ENCODE peak calls at places on chromosome 4, in four cellular contexts. I is dorsolateral prefrontal cortex, R is WTC11, H is left lung. V is an unnamed sample.

GRCh38 chr4:34250562-34250961 is 1993.8 kb downstream of the ARAP2 start:
- DNase-seq in H (no peak), R (no peak), I (no peak), V (no peak)

GRCh38 chr4:7068883-7069282 is 1.0 kb upstream of the GRPEL1 start:
- DNase-seq in I (no peak), R (peak), H (no peak), V (no peak)

GRCh38 chr4:157115613-157116340 is 39.8 kb downstream of the GLRB start:
- DNase-seq in I (no peak), H (no peak), R (no peak), V (peak)

GRCh38 chr4:7108046-7108625 is 40.3 kb upstream of the GRPEL1 start:
- DNase-seq in H (no peak), I (peak), R (no peak), V (no peak)

GRCh38 chr4:119032921-119033685 is 102.5 kb upstream of the MYOZ2 start:
- DNase-seq in R (no peak), H (no peak), I (no peak), V (no peak)

GRCh38 chr4:142041788-142042187 is 405.4 kb downstream of the IL15 start:
- DNase-seq in R (no peak), I (no peak), H (no peak), V (no peak)

GRCh38 chr4:40372651-40373050 is 37.5 kb downstream of the CHRNA9 start:
- DNase-seq in R (no peak), H (no peak), I (no peak), V (no peak)

GRCh38 chr4:106893903-106894302 is 142.2 kb downstream of the DKK2 start:
- DNase-seq in I (no peak), H (no peak), R (no peak), V (no peak)

GRCh38 chr4:71239365-71239764 is 99.5 kb upstream of the SLC4A4 start:
- DNase-seq in H (no peak), R (no peak), I (no peak), V (no peak)

GRCh38 chr4:85828295-85828910 is 353.5 kb downstream of the ARHGAP24 start:
- DNase-seq in I (no peak), H (no peak), R (no peak), V (no peak)

GRCh38 chr4:7999695-8000094 is 60.0 kb upstream of the AFAP1 start:
- DNase-seq in H (no peak), I (no peak), R (no peak), V (no peak)

GRCh38 chr4:103198111-103198765 is at the start of gene CENPE:
- DNase-seq in R (peak), I (peak), H (peak), V (peak)

GRCh38 chr4:103197765-103198110 is 405 bp downstream of the CENPE start:
- DNase-seq in R (no peak), I (no peak), H (no peak), V (no peak)

GRCh38 chr4:103199009-103199408 is 866 bp upstream of the CENPE start:
- DNase-seq in H (no peak), I (no peak), R (no peak), V (no peak)

DNA sequence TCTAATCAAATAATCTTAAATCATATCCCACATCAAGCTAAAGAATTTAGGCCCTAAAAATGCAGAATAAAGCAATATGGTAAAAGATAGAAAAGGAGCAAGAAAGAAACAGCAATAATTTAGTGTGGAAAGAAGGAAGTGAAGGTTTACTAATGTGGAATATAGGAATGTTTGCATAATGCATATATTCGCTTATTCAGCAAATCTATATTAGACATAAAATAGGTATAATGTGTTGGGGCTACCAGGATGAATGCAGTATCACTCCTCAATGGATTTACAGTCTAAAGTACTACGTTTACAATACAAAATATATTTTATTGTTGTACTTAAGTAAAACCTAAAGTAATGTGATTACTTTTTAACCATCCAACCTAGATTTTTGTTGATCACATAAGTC is 4.7 kb downstream of the CENPE start:
- DNase-seq in R (no peak), H (no peak), I (no peak), V (no peak)
- TF ChIP-seq CTCF in R (no peak), H (no peak), I (no peak), V (no peak)

DNA sequence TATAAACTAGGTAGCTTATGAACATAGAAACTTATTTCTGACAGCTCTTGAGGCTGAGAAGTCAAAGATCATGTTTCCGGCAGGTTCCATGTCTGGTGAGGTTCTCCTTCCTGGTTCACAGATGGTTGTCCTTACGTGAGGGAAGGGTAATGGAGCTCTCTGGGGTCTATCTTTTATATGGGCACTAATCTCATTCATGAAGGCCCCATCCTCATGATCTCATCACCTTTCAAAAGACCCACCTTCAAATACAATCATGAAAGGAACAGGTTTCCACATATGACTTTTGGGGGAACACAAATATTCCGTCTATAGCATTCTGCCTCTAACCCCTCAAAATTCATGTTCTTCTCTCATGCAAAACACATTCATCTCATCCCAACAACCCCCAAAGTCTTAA is 264.7 kb downstream of the PTTG2 start:
- DNase-seq in H (no peak), R (no peak), I (no peak), V (no peak)
- TF ChIP-seq CTCF in H (no peak), R (no peak), I (no peak), V (no peak)

DNA sequence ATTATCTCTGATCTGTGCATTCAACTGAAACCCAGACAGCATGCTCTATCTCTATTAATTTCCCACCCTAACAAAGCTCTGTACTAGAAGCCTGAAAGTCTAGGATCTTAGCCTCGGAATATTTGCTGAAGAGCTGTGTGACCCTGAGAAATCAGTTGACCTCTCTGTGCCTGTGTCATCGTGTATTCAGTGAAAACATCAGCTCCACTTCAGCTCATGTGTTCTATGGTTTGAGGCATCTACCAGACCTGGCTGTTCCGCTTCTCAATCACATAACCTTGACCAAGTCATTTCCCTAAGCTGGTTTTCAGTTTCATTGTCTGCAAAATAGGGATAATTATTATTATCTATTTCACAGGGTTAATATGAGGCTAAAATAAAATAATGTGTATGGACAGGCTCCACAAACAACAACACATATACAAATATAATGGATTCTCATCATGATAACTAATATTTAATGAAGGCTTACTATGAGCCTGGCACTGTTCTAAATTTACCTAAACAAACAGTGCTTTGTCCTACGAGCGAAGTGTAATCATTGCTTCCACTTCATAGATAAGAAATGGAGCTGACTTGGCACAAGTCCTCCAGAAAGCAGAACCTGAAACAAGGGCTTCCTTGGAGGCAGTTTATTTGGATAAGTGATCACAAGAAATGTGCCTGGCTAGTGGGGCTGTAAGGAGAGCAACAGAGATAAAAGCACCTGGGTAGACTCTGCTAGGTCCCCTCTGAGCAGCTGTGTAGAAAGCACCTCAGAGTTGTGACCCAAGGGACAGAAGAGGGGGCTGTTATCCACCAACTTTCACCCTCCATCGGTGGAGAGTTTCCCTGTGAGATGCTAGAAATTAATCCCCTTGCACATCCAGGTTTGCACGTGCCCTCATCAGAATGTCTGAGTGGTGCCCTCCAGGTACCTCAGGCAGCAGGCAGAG is 356.9 kb downstream of the RAB28 start:
- DNase-seq in H (no peak), R (no peak), I (no peak), V (no peak)
- TF ChIP-seq CTCF in H (no peak), R (no peak), I (no peak), V (no peak)

GRCh38 chr4:155026715-155027114 is 181.7 kb upstream of the NPY2R start:
- DNase-seq in H (no peak), I (no peak), R (no peak), V (no peak)

GRCh38 chr4:155025762-155026457 is 182.5 kb upstream of the NPY2R start:
- DNase-seq in I (no peak), H (no peak), R (peak), V (no peak)
- TF ChIP-seq CTCF in I (peak), H (peak), R (peak), V (peak)

DNA sequence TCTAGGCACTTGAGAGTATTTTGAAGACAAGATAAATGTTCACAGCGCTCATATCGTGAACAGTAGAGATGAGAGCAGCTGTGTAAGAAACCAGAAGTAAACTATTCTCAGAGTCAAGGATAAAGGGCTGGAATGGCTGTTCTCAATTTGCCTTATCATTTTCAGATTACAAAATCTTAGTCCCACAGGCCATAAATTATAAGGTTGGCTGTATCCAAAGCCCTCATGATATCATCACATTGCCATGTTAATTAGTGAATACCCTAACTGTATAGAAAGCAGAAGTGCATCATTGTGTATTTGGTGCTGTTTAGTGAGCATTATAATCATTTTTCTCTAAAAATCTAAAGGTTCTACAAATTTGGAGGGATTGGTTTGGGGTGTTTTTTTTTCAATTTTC is 168.9 kb upstream of the EDNRA start:
- DNase-seq in R (no peak), H (no peak), I (no peak), V (no peak)
- TF ChIP-seq CTCF in R (no peak), H (no peak), I (no peak), V (no peak)

DNA sequence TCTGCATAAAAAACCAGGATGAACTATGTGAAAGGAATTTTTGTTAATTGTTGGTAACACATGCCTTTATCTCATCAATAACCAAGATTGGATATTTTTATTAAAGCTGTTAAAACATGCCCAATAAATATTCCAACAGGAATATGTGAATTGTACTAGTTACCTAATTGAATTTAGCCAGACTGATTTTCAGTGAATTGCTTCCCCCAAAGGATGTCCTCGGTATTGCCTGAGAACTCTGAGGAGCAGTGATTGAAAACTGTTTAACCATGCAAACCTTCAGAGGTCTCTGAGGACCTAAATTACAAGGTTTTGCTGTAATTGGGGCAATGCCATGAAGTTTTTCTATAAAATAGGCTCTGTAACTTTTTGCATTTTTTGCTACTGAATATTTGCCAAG is 66.6 kb downstream of the BLTP1 start:
- DNase-seq in H (no peak), R (no peak), I (no peak), V (no peak)
- TF ChIP-seq CTCF in H (no peak), R (no peak), I (peak), V (peak)